ENCODE peak calls at places on chromosomes 5 and 9, in four cellular contexts. T, C, U and R are unnamed samples.

GRCh38 chr5:96663608-96664007 is 1.4 kb downstream of the CAST start:
- DNase-seq in C (no peak), T (no peak), U (no peak), R (no peak)

GRCh38 chr5:156431956-156432829 is 105.2 kb downstream of the SGCD start:
- DNase-seq in U (no peak), T (no peak), C (no peak), R (no peak)

GRCh38 chr5:141763526-141763925 is 81.5 kb upstream of the ARAP3 start:
- DNase-seq in C (no peak), T (no peak), U (no peak), R (no peak)

GRCh38 chr9:114235113-114235589 is 79.8 kb downstream of the COL27A1 start:
- DNase-seq in C (no peak), U (no peak), T (no peak), R (no peak)

GRCh38 chr9:126615791-126616447 is 2.2 kb downstream of the LMX1B start:
- DNase-seq in C (no peak), T (no peak), U (no peak), R (no peak)

GRCh38 chr9:129586647-129587046 is 34.3 kb downstream of the C9orf50 start:
- DNase-seq in C (no peak), U (peak; percentile 53), T (no peak), R (no peak)

GRCh38 chr5:172559004-172559932 is 81.8 kb upstream of the NEURL1B start:
- DNase-seq in T (no peak), C (no peak), U (no peak), R (peak; percentile 89)

GRCh38 chr9:120655005-120655622 is 59.2 kb downstream of the MEGF9 start:
- DNase-seq in T (no peak), U (no peak), C (no peak), R (peak; percentile 70)

GRCh38 chr5:53406630-53407316 is 73.7 kb upstream of the FST start:
- DNase-seq in T (peak; percentile 72), U (no peak), C (no peak), R (peak; percentile 97)

GRCh38 chr9:87588339-87588738 is 90.7 kb downstream of the DAPK1 start:
- DNase-seq in C (no peak), U (no peak), T (peak; percentile 35), R (no peak)

DNA sequence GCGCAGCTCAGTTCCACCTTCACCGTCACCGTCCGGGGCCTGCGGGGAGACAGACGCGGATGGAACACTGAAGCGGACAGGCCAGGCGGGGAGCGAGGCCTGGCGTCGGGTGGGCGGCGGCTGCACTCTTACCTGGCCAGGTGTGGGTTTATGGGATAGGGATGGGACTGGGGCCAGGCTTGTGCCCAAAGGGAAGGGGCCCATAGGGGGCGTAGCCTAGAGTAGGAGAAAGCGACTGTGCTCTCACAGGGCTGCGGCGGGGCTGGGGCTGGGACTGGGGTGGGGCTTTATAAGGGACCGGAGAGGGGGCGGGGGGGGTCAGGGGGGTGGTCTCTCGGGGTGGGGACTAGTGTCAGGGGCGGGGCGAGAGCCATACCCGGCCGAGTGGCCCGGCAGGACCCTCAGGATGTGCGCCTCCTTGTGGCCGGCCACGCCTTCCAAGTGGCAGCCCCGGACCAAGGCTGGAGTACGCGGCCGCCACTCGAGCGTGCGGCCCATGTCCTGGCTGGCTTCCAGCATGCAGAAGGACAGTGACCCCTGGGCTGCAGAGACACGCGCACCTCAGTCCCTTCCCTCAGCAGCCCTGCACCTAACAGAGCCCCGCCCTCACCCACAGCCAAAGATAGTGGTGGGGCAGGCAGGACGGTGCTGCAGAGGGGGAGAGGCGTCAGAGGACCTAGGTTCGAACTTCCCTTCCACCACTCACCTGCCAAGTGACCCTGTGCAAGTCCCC is 22.8 kb downstream of the FPGS start:
- DNase-seq in T (no peak), U (peak; percentile 89), C (no peak), R (no peak)
- H3K27ac ChIP-seq in T (no peak overlapping the region), U (no peak overlapping the region), C (no peak overlapping the region), R (no peak overlapping the region)

GRCh38 chr5:145939532-145940065 is 3.2 kb downstream of the SH3RF2 start:
- DNase-seq in U (no peak), T (no peak), C (no peak), R (no peak)
- TF ChIP-seq FOS in U (no peak), T (no peak), C (no peak), R (no peak)

GRCh38 chr9:72598639-72599038 is 77.2 kb downstream of the TMC1 start:
- DNase-seq in T (peak; percentile 8), C (no peak), U (no peak), R (no peak)

GRCh38 chr9:72599874-72600534 is 78.6 kb downstream of the TMC1 start:
- DNase-seq in T (no peak), U (no peak), C (no peak), R (no peak)

GRCh38 chr9:72602629-72603028 is 81.2 kb downstream of the TMC1 start:
- DNase-seq in U (no peak), T (no peak), C (no peak), R (peak; percentile 45)

GRCh38 chr9:72600671-72601070 is 79.3 kb downstream of the TMC1 start:
- DNase-seq in U (no peak), T (no peak), C (no peak), R (peak; percentile 7)

GRCh38 chr9:72601595-72601994 is 80.2 kb downstream of the TMC1 start:
- DNase-seq in C (no peak), T (no peak), U (no peak), R (no peak)
- H3K27ac ChIP-seq in C (no peak overlapping the region), T (no peak overlapping the region), U (no peak overlapping the region), R (no peak overlapping the region)

DNA sequence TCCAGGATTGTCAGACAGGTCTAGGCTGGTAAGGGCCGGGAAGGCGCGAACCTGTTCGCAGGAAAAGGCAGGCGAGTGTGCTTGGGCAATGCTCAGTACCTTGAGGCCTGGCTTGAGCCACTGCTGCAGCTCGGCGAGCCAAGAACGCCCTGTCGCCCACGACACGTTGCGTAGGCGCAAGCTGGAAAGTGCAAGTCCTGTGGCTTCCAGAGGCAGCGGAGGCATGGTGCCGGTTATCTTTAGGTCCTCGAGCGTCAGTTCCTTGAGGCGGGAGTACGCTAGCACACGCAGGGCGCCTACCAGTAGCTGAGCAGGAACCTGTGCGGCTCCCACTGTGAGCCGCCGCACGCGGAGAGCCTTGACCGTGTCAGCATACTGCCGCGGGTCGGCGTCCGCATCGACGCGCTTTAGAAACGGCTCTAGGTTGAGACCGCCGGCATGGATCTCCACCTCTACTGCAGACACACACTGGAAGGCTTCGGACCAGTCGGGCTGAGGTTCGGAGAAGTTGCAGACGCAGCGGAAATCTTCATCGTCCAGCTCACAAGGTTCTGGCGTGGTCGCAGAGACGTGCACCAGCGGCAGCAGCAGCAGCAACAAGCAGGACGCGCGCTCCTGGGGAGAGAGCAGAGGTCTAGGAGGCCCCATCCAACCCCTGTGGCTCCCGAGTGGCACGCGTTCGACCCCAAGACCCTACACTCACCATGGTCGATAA is 452 bp downstream of the CD14 start:
- DNase-seq in T (peak; percentile 67), C (no peak), U (no peak), R (peak; percentile 54)
- TF ChIP-seq FOS in T (no peak), C (no peak), U (no peak), R (no peak)

GRCh38 chr5:151115272-151115905 is 34.6 kb upstream of the TNIP1 start:
- DNase-seq in C (no peak), U (peak; percentile 82), T (peak; percentile 64), R (peak; percentile 56)
- H3K27ac ChIP-seq in C (no peak overlapping the region), U (no peak overlapping the region), T (no peak overlapping the region), R (no peak overlapping the region)

GRCh38 chr5:106262395-106262794 is 1408.3 kb downstream of the EFNA5 start:
- DNase-seq in U (no peak), C (no peak), T (no peak), R (no peak)
- TF ChIP-seq FOS in U (no peak), C (no peak), T (no peak), R (no peak)

DNA sequence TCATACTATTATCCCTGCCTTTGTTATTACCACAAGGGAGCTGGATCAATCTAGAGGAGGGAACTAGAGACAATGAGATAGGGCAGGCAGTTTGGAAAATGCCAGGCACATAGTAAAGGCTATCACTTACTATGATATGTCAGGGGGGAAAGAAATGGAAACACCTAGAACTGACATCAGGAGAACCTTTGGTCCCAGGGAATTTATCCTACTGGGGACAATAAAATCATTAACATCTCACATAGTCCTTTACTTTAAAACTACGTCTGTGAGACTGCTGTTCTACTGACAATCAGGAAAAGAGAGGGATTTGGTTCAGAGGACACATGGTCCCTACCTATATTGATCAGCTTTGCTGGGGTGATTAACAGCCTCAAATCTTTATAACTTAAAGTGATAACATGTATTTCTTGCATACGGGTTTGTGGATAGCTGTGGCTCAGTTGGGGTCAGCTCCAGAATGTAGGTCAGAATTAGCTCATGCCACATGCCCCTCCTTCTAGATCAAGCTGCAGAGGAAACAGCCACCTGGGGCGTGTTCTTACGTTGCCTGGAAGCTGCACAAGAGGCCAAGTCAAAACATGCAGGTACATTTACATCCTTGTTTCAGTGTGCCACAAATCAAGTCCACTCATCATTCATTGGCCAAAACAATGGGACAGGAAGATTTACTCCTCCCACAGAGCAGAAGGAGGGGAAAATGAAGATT is 43.9 kb upstream of the ALDOB start:
- DNase-seq in C (no peak), T (no peak), U (no peak), R (no peak)
- H3K27ac ChIP-seq in C (no peak overlapping the region), T (no peak overlapping the region), U (no peak overlapping the region), R (no peak overlapping the region)

GRCh38 chr5:124519396-124519795 is 227.0 kb downstream of the ZNF608 start:
- DNase-seq in U (no peak), T (peak; percentile 41), C (peak; percentile 33), R (peak; percentile 86)
- TF ChIP-seq FOS in U (no peak), T (no peak), C (no peak), R (peak; percentile 63)